ENCODE peak calls at places on chromosomes 16 and 17, in seven cellular contexts. One of them, this sample, is unnamed.

GRCh38 chr17:57832711-57833596 is 16.9 kb downstream of the MRPS23 start:
- DNase-seq in T-helper 2 cell: peak; percentile 77
- DNase-seq in stimulated activated CD4-positive, alpha-beta T cell treated with anti-CD3 and anti-CD28 coated beads, TNF-alpha, amount 100 ng/mL, for 48 hours: peak; percentile 51
- DNase-seq in cardiac fibroblast: peak; percentile 79
- DNase-seq in HCEC 1CT: peak; percentile 43
- DNase-seq in H1: peak; percentile 74
- DNase-seq in ovary: peak; percentile 76
- DNase-seq in this sample: peak; percentile 37

GRCh38 chr16:86180244-86180643 is 281.3 kb downstream of the IRF8 start:
- DNase-seq in T-helper 2 cell: no peak
- DNase-seq in stimulated activated CD4-positive, alpha-beta T cell treated with anti-CD3 and anti-CD28 coated beads, TNF-alpha, amount 100 ng/mL, for 48 hours: no peak
- DNase-seq in cardiac fibroblast: no peak
- DNase-seq in HCEC 1CT: no peak
- DNase-seq in H1: no peak
- DNase-seq in ovary: no peak
- DNase-seq in this sample: no peak

GRCh38 chr16:72895951-72896350 is 152.0 kb downstream of the ZFHX3 start:
- DNase-seq in T-helper 2 cell: no peak
- DNase-seq in stimulated activated CD4-positive, alpha-beta T cell treated with anti-CD3 and anti-CD28 coated beads, TNF-alpha, amount 100 ng/mL, for 48 hours: no peak
- DNase-seq in cardiac fibroblast: peak; percentile 63
- DNase-seq in HCEC 1CT: no peak
- DNase-seq in H1: no peak
- DNase-seq in ovary: no peak
- DNase-seq in this sample: no peak

GRCh38 chr16:50552476-50553101 is 4.4 kb downstream of the NKD1 start:
- DNase-seq in T-helper 2 cell: no peak
- DNase-seq in stimulated activated CD4-positive, alpha-beta T cell treated with anti-CD3 and anti-CD28 coated beads, TNF-alpha, amount 100 ng/mL, for 48 hours: no peak
- DNase-seq in cardiac fibroblast: no peak
- DNase-seq in HCEC 1CT: no peak
- DNase-seq in H1: no peak
- DNase-seq in ovary: no peak
- DNase-seq in this sample: no peak

GRCh38 chr16:74607310-74607966 is 524 bp upstream of the GLG1 start:
- DNase-seq in T-helper 2 cell: no peak
- DNase-seq in stimulated activated CD4-positive, alpha-beta T cell treated with anti-CD3 and anti-CD28 coated beads, TNF-alpha, amount 100 ng/mL, for 48 hours: no peak
- DNase-seq in cardiac fibroblast: no peak
- DNase-seq in HCEC 1CT: no peak
- DNase-seq in H1: no peak
- DNase-seq in ovary: no peak
- DNase-seq in this sample: no peak

GRCh38 chr17:42904110-42904469 is 3.5 kb downstream of the G6PC1 start:
- DNase-seq in T-helper 2 cell: no peak
- DNase-seq in stimulated activated CD4-positive, alpha-beta T cell treated with anti-CD3 and anti-CD28 coated beads, TNF-alpha, amount 100 ng/mL, for 48 hours: no peak
- DNase-seq in cardiac fibroblast: no peak
- DNase-seq in HCEC 1CT: no peak
- DNase-seq in H1: no peak
- DNase-seq in ovary: no peak
- DNase-seq in this sample: no peak

GRCh38 chr17:47810901-47811635 is 10.5 kb downstream of the OSBPL7 start:
- DNase-seq in T-helper 2 cell: no peak
- DNase-seq in stimulated activated CD4-positive, alpha-beta T cell treated with anti-CD3 and anti-CD28 coated beads, TNF-alpha, amount 100 ng/mL, for 48 hours: no peak
- DNase-seq in cardiac fibroblast: no peak
- DNase-seq in HCEC 1CT: no peak
- DNase-seq in H1: no peak
- DNase-seq in ovary: no peak
- DNase-seq in this sample: no peak

GRCh38 chr17:46866747-46867146 is 15.4 kb downstream of the WNT9B start:
- DNase-seq in T-helper 2 cell: no peak
- DNase-seq in stimulated activated CD4-positive, alpha-beta T cell treated with anti-CD3 and anti-CD28 coated beads, TNF-alpha, amount 100 ng/mL, for 48 hours: no peak
- DNase-seq in cardiac fibroblast: no peak
- DNase-seq in HCEC 1CT: no peak
- DNase-seq in H1: no peak
- DNase-seq in ovary: no peak
- DNase-seq in this sample: no peak

GRCh38 chr17:9224485-9224884 is 203.2 kb downstream of the NTN1 start:
- DNase-seq in T-helper 2 cell: no peak
- DNase-seq in stimulated activated CD4-positive, alpha-beta T cell treated with anti-CD3 and anti-CD28 coated beads, TNF-alpha, amount 100 ng/mL, for 48 hours: no peak
- DNase-seq in cardiac fibroblast: no peak
- DNase-seq in HCEC 1CT: no peak
- DNase-seq in H1: no peak
- DNase-seq in ovary: no peak
- DNase-seq in this sample: no peak

GRCh38 chr17:80195141-80195540 is 25.0 kb downstream of the SGSH start:
- DNase-seq in T-helper 2 cell: no peak
- DNase-seq in stimulated activated CD4-positive, alpha-beta T cell treated with anti-CD3 and anti-CD28 coated beads, TNF-alpha, amount 100 ng/mL, for 48 hours: no peak
- DNase-seq in cardiac fibroblast: no peak
- DNase-seq in HCEC 1CT: no peak
- DNase-seq in H1: no peak
- DNase-seq in ovary: peak; percentile 16
- DNase-seq in this sample: no peak

GRCh38 chr16:66335704-66336329 is 30.7 kb upstream of the CDH5 start:
- DNase-seq in T-helper 2 cell: no peak
- DNase-seq in stimulated activated CD4-positive, alpha-beta T cell treated with anti-CD3 and anti-CD28 coated beads, TNF-alpha, amount 100 ng/mL, for 48 hours: no peak
- DNase-seq in cardiac fibroblast: peak; percentile 81
- DNase-seq in HCEC 1CT: no peak
- DNase-seq in H1: no peak
- DNase-seq in ovary: peak; percentile 60
- DNase-seq in this sample: no peak

GRCh38 chr16:3030872-3031212 is 5.9 kb downstream of the BICDL2 start:
- DNase-seq in T-helper 2 cell: no peak
- DNase-seq in stimulated activated CD4-positive, alpha-beta T cell treated with anti-CD3 and anti-CD28 coated beads, TNF-alpha, amount 100 ng/mL, for 48 hours: no peak
- DNase-seq in cardiac fibroblast: no peak
- DNase-seq in HCEC 1CT: no peak
- DNase-seq in H1: no peak
- DNase-seq in ovary: no peak
- DNase-seq in this sample: no peak

GRCh38 chr16:88507231-88507743 is 54.2 kb downstream of the ZFPM1 start:
- DNase-seq in T-helper 2 cell: no peak
- DNase-seq in stimulated activated CD4-positive, alpha-beta T cell treated with anti-CD3 and anti-CD28 coated beads, TNF-alpha, amount 100 ng/mL, for 48 hours: no peak
- DNase-seq in cardiac fibroblast: no peak
- DNase-seq in HCEC 1CT: no peak
- DNase-seq in H1: no peak
- DNase-seq in ovary: no peak
- DNase-seq in this sample: peak; percentile 30

GRCh38 chr16:85524630-85525463 is 88.3 kb upstream of the GSE1 start:
- DNase-seq in T-helper 2 cell: no peak
- DNase-seq in stimulated activated CD4-positive, alpha-beta T cell treated with anti-CD3 and anti-CD28 coated beads, TNF-alpha, amount 100 ng/mL, for 48 hours: no peak
- DNase-seq in cardiac fibroblast: peak; percentile 80
- DNase-seq in HCEC 1CT: no peak
- DNase-seq in H1: no peak
- DNase-seq in ovary: no peak
- DNase-seq in this sample: peak; percentile 91

GRCh38 chr17:36869856-36870617 is 67.2 kb upstream of the LHX1 start:
- DNase-seq in T-helper 2 cell: no peak
- DNase-seq in stimulated activated CD4-positive, alpha-beta T cell treated with anti-CD3 and anti-CD28 coated beads, TNF-alpha, amount 100 ng/mL, for 48 hours: no peak
- DNase-seq in cardiac fibroblast: peak; percentile 39
- DNase-seq in HCEC 1CT: peak; percentile 62
- DNase-seq in H1: no peak
- DNase-seq in ovary: no peak
- DNase-seq in this sample: no peak

GRCh38 chr17:38628441-38628840 is 22.7 kb upstream of the SRCIN1 start:
- DNase-seq in T-helper 2 cell: no peak
- DNase-seq in stimulated activated CD4-positive, alpha-beta T cell treated with anti-CD3 and anti-CD28 coated beads, TNF-alpha, amount 100 ng/mL, for 48 hours: no peak
- DNase-seq in cardiac fibroblast: peak; percentile 14
- DNase-seq in HCEC 1CT: peak; percentile 10
- DNase-seq in H1: no peak
- DNase-seq in ovary: no peak
- DNase-seq in this sample: peak; percentile 45

GRCh38 chr17:74272731-74273201 is 1.3 kb upstream of the DNAI2 start:
- DNase-seq in T-helper 2 cell: no peak
- DNase-seq in stimulated activated CD4-positive, alpha-beta T cell treated with anti-CD3 and anti-CD28 coated beads, TNF-alpha, amount 100 ng/mL, for 48 hours: no peak
- DNase-seq in cardiac fibroblast: peak; percentile 78
- DNase-seq in HCEC 1CT: no peak
- DNase-seq in H1: no peak
- DNase-seq in ovary: no peak
- DNase-seq in this sample: peak; percentile 86

GRCh38 chr17:12856451-12856850 is 67.2 kb downstream of the ARHGAP44 start:
- DNase-seq in T-helper 2 cell: no peak
- DNase-seq in stimulated activated CD4-positive, alpha-beta T cell treated with anti-CD3 and anti-CD28 coated beads, TNF-alpha, amount 100 ng/mL, for 48 hours: no peak
- DNase-seq in cardiac fibroblast: peak; percentile 6
- DNase-seq in HCEC 1CT: no peak
- DNase-seq in H1: no peak
- DNase-seq in ovary: no peak
- DNase-seq in this sample: no peak

GRCh38 chr16:79838860-79839259 is 238.3 kb upstream of the MAF start:
- DNase-seq in T-helper 2 cell: no peak
- DNase-seq in stimulated activated CD4-positive, alpha-beta T cell treated with anti-CD3 and anti-CD28 coated beads, TNF-alpha, amount 100 ng/mL, for 48 hours: no peak
- DNase-seq in cardiac fibroblast: peak; percentile 6
- DNase-seq in HCEC 1CT: no peak
- DNase-seq in H1: no peak
- DNase-seq in ovary: peak; percentile 78
- DNase-seq in this sample: no peak